ENCODE peak calls at places on chromosome 22, in six cellular contexts. F is HepG2, J is GM12891, Q is K562, W is GM12878, H is H1. T is an unnamed sample.
A peak's percentile ranks its signal among the peaks of the same experiment; 100 is the strongest.

GRCh38 chr22:17035246-17035645 is 27.2 kb upstream of the GAB4 start:
- DNase-seq in F (no peak), J (no peak), Q (no peak), W (no peak), H (no peak), T (no peak)

GRCh38 chr22:49993649-49994360 is 18.8 kb downstream of the IL17REL start:
- DNase-seq in F (no peak), J (no peak), Q (no peak), W (no peak), H (no peak), T (no peak)

GRCh38 chr22:37248251-37248650 is 4.2 kb upstream of the RAC2 start:
- DNase-seq in F (no peak), J (no peak), Q (no peak), W (no peak), H (no peak), T (no peak)

GRCh38 chr22:48171294-48171693 is 1408.8 kb downstream of the TBC1D22A start:
- DNase-seq in F (no peak), J (no peak), Q (no peak), W (no peak), H (no peak), T (no peak)

GRCh38 chr22:39554170-39554569 is 16.4 kb upstream of the CACNA1I start:
- DNase-seq in F (no peak), J (no peak), Q (no peak), W (no peak), H (no peak), T (no peak)

GRCh38 chr22:32661737-32662586 is 139.5 kb upstream of the TIMP3 start:
- DNase-seq in F (no peak), J (no peak), Q (no peak), W (no peak), H (no peak), T (no peak)

GRCh38 chr22:21919526-21920307 is 32.9 kb downstream of the PPM1F start:
- DNase-seq in F (no peak), J (no peak), Q (no peak), W (no peak), H (no peak), T (no peak)

GRCh38 chr22:22060200-22061084 is 77.9 kb upstream of the TOP3B start:
- DNase-seq in F (peak; percentile 40), J (peak; percentile 62), Q (peak; percentile 99), W (no peak), H (peak; percentile 23), T (peak; percentile 55)

GRCh38 chr22:38788016-38788415 is 5.9 kb downstream of the DNAL4 start:
- DNase-seq in F (no peak), J (no peak), Q (no peak), W (no peak), H (no peak), T (no peak)

GRCh38 chr22:50730941-50731661 is 6.9 kb upstream of the ACR start:
- DNase-seq in F (no peak), J (no peak), Q (no peak), W (no peak), H (no peak), T (no peak)

GRCh38 chr22:22371031-22371541 is 126.5 kb downstream of the VPREB1 start:
- DNase-seq in F (no peak), J (no peak), Q (peak; percentile 53), W (no peak), H (no peak), T (no peak)

GRCh38 chr22:50186181-50186731 is 543 bp downstream of the TRABD start:
- DNase-seq in F (no peak), J (no peak), Q (peak; percentile 52), W (no peak), H (no peak), T (no peak)

GRCh38 chr22:40612291-40612740 is 24.2 kb downstream of the MRTFA start:
- DNase-seq in F (no peak), J (no peak), Q (no peak), W (no peak), H (no peak), T (no peak)

GRCh38 chr22:39178206-39179111 is 26.0 kb upstream of the CBX7 start:
- DNase-seq in F (no peak), J (no peak), Q (no peak), W (no peak), H (no peak), T (no peak)

GRCh38 chr22:27686534-27686933 is 115.0 kb downstream of the MN1 start:
- DNase-seq in F (peak; percentile 39), J (no peak), Q (no peak), W (no peak), H (no peak), T (no peak)

GRCh38 chr22:25564979-25565677 is 653 bp downstream of the GRK3 start:
- DNase-seq in F (no peak), J (no peak), Q (no peak), W (no peak), H (peak; percentile 36), T (peak; percentile 31)

GRCh38 chr22:48404801-48405447 is 1422.7 kb downstream of the BRD1 start:
- DNase-seq in F (no peak), J (no peak), Q (no peak), W (no peak), H (no peak), T (no peak)

GRCh38 chr22:19168088-19168890 is 10.2 kb downstream of the SLC25A1 start:
- DNase-seq in F (no peak), J (no peak), Q (no peak), W (no peak), H (no peak), T (no peak)

GRCh38 chr22:35154937-35155387 is 89.0 kb downstream of the ISX start:
- DNase-seq in F (peak; percentile 56), J (peak; percentile 44), Q (peak; percentile 54), W (no peak), H (peak; percentile 81), T (no peak)

GRCh38 chr22:39284142-39284980 is 35.1 kb downstream of the RPL3 start:
- DNase-seq in F (peak; percentile 38), J (no peak), Q (no peak), W (no peak), H (no peak), T (no peak)

GRCh38 chr22:33512961-33513360 is 407.3 kb downstream of the LARGE1 start:
- DNase-seq in F (no peak), J (no peak), Q (no peak), W (no peak), H (no peak), T (no peak)

GRCh38 chr22:50702261-50702671 is 29.6 kb downstream of the SHANK3 start:
- DNase-seq in F (no peak), J (no peak), Q (no peak), W (no peak), H (no peak), T (no peak)

GRCh38 chr22:35301370-35301874 is 1.7 kb downstream of the TOM1 start:
- DNase-seq in F (peak; percentile 93), J (no peak), Q (peak; percentile 20), W (no peak), H (no peak), T (no peak)

DNA sequence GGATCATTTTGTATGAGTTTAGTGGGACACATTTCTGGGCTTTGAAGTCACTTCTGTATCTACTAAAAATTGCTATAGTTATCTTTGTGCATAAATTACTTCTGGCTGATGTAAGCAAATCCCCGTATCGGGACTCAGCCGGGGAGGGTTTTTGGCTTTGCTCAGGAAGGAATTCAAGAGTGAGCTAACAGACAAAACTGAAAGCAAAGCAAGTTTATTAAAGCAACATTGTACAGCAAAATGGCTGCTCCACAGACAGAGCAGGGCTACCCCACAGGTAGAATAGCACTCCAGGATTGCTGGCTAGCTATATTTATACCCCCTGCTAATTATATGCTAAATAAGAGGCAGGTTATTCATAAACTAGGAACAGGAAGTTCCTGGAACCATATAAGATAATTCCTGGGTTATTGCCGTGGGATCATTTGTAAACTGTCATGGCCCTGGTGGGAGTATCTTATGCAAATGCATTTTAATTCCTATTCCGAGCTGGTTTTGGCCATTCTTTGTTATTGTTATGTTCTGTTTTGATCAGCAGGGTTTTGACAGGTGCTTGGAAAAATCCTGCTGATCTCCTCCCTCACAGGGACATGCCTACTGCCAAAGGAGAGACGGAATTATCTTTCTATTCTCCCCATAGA is 15.2 kb downstream of the MIF start:
- DNase-seq in F (no peak), J (no peak), Q (no peak), W (no peak), H (no peak), T (no peak)
- TF ChIP-seq POLR2AphosphoS5 in F (no peak), J (no peak), Q (no peak), W (no peak), H (no peak), T (no peak)

GRCh38 chr22:28799834-28800307 is 498 bp downstream of the XBP1 start:
- DNase-seq in F (no peak), J (no peak), Q (peak; percentile 64), W (no peak), H (no peak), T (no peak)
- TF ChIP-seq TAF1 in F (no peak), J (no peak), Q (no peak), W (no peak), H (no peak), T (no peak)

DNA sequence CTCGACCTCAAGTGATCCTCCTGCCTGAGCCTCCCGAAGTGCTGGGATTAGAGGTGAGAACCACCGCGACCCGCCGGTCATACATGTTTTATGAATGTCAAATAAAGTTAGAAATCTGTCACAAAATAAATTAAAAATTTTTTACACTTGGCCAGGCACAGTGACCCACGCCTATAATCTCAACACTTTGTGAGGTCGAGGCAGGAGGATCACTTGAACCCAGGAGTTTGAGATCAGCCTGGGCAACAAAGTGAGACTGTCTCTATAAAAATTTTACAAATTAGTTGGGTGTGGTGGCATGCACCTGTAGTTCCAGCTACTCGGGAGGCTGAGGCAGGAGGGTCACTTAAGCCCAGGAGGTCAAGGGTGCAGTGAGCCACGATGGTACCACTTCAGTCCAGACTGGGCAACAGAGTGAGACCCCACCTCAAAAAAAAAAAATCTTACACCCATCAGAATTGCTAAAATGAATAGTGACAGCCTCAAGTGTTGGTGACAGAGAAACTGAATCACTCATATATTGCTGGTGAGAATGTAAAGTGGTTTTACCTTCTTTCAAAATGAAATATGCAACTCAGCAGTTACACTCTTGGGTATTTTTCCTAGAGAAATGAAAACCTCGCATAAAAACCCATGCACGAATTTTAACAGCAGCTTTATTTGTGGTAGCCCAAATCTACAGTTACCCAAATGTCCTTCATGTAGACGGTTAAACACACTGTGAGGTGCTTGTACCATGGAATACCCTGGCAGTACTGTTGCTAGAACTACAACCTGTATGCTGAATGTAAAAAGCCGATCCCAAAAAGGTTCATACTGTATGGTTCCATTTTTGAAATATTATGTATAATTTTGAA is 55.4 kb downstream of the MED15 start:
- DNase-seq in F (no peak), J (no peak), Q (no peak), W (no peak), H (no peak), T (no peak)
- TF ChIP-seq POLR2A in F (no peak), J (no peak), Q (no peak), W (no peak), H (no peak), T (no peak)

GRCh38 chr22:42996646-42997365 is 18.1 kb downstream of the PACSIN2 start:
- DNase-seq in F (no peak), J (no peak), Q (no peak), W (no peak), H (no peak), T (no peak)
- TF ChIP-seq POLR2AphosphoS5 in F (no peak), J (no peak), Q (no peak), W (no peak), H (no peak), T (no peak)